ENCODE peak calls at places on chromosome 21, in six cellular contexts. A, H, Z, W, I and O are unnamed samples.
A peak's percentile ranks its signal among the peaks of the same experiment; 100 is the strongest.

GRCh38 chr21:35828161-35828560 is 232.2 kb downstream of the SETD4 start:
- DNase-seq in H (no peak), A (no peak), W (no peak), I (no peak), Z (no peak), O (no peak)

GRCh38 chr21:15441060-15441493 is 288.7 kb upstream of the USP25 start:
- DNase-seq in A (no peak), Z (no peak), I (no peak), H (peak; percentile 99), W (no peak), O (no peak)

GRCh38 chr21:36713746-36714145 is 14.8 kb downstream of the SIM2 start:
- DNase-seq in Z (no peak), A (no peak), I (no peak), W (no peak), H (no peak), O (no peak)

GRCh38 chr21:45128613-45129226 is 54.3 kb downstream of the ADARB1 start:
- DNase-seq in A (no peak), Z (peak; percentile 64), H (peak; percentile 59), I (no peak), W (no peak), O (no peak)

GRCh38 chr21:17513214-17514123 is 626 bp downstream of the CXADR start:
- DNase-seq in W (no peak), A (no peak), H (peak; percentile 16), Z (peak; percentile 67), I (peak; percentile 27), O (peak; percentile 25)

GRCh38 chr21:16308269-16308668 is 578.5 kb downstream of the USP25 start:
- DNase-seq in H (no peak), W (no peak), A (no peak), Z (no peak), I (no peak), O (no peak)

GRCh38 chr21:36936361-36937135 is 29.9 kb downstream of the HLCS start:
- DNase-seq in A (no peak), I (no peak), H (no peak), Z (no peak), W (no peak), O (no peak)

GRCh38 chr21:17348849-17349248 is 164.0 kb upstream of the CXADR start:
- DNase-seq in H (no peak), I (no peak), A (no peak), Z (no peak), W (no peak), O (no peak)

GRCh38 chr21:23020969-23021368 is 2022.8 kb downstream of the NCAM2 start:
- DNase-seq in W (no peak), I (no peak), A (no peak), H (no peak), Z (no peak), O (no peak)

GRCh38 chr21:30340714-30341573 is 3.5 kb upstream of the KRTAP27-1 start:
- DNase-seq in A (no peak), W (peak; percentile 30), H (peak; percentile 3), I (peak; percentile 1), Z (peak; percentile 63), O (no peak)

GRCh38 chr21:35565204-35565611 is 495.1 kb downstream of the SETD4 start:
- DNase-seq in Z (no peak), A (no peak), W (peak; percentile 42), H (no peak), I (no peak), O (no peak)

GRCh38 chr21:42682661-42683060 is 29.2 kb downstream of the PDE9A start:
- DNase-seq in A (no peak), Z (no peak), I (no peak), W (no peak), H (no peak), O (no peak)

GRCh38 chr21:36910581-36911307 is 55.7 kb downstream of the HLCS start:
- DNase-seq in W (no peak), Z (no peak), H (no peak), I (no peak), A (no peak), O (no peak)

GRCh38 chr21:26965091-26965566 is 1.8 kb downstream of the ADAMTS5 start:
- DNase-seq in Z (no peak), A (no peak), W (no peak), H (no peak), I (peak; percentile 2), O (no peak)

GRCh38 chr21:26965567-26966359 is 1.1 kb downstream of the ADAMTS5 start:
- DNase-seq in Z (peak; percentile 88), I (peak; percentile 6), A (no peak), H (no peak), W (no peak), O (no peak)

GRCh38 chr21:26966360-26966977 is 419 bp downstream of the ADAMTS5 start:
- DNase-seq in A (no peak), Z (peak; percentile 57), W (no peak), I (peak; percentile 1), H (no peak), O (no peak)

GRCh38 chr21:26964379-26964778 is 2.5 kb downstream of the ADAMTS5 start:
- DNase-seq in Z (no peak), A (no peak), I (no peak), W (no peak), H (no peak), O (no peak)

GRCh38 chr21:26966978-26967913 is at the start of gene ADAMTS5:
- DNase-seq in W (no peak), A (no peak), I (peak; percentile 7), H (no peak), Z (peak; percentile 69), O (no peak)
- TF ChIP-seq POLR2A in W (no peak), A (no peak), I (no peak), H (no peak), Z (no peak), O (no peak)

DNA sequence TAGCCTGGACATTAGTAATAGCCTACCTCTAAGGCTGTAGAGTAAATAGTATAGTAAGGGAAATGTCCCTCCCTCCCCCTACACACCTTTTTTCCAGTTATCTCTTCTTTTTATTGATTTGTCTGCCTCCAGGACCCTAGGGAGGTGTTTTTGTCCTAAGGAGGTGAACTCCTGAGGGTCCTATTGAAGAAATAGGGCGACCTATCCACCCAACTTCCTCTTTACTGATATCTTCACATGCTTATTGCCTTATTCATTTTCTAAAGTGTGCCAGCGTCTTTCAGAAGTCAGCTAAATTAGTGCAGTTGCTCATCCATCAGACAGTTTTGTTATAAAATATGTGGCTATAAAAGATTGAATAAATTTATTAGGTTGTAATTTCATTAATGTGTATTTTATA is 5.9 kb downstream of the BACH1 start:
- DNase-seq in I (no peak), W (no peak), A (no peak), Z (no peak), H (no peak), O (no peak)
- TF ChIP-seq TAF1 in I (no peak), W (no peak), A (no peak), Z (no peak), H (no peak), O (no peak)

DNA sequence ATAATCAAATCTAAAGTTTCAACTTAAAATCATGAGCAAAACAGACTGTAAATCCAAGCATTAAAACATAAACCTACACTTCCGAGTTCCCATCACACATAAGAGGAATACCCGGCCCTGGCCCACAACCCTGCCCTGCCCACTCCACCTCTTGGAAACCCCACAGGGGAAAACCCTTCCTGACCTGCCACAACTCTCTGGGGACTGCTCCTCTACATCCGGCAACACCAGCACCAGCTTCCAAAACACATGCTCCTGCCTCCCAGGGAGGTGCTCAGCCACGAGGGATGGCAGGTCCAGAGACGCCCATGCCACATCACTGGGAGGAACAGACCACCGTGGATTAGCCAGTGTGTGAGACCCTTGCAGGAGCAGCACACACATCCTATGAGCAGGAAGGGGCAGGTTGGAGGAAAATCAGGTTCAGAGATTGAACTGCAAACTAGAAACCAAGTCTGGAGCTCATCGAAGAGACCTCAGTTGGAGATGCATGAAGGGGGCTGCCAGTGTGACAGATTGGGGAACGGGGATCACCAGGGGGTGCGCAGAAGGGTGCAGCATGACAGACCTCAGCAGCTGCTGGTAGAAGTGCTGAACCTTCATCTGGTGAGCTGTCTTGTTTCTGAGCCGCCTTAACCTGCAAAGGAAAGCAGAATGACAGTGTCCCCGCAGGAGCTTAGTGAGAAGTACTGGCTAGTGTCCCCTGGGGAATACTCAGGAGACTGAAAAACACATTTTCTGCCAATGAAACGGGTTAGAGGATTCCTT is 25.8 kb upstream of the LSS start:
- DNase-seq in I (peak; percentile 45), H (no peak), A (peak; percentile 48), W (no peak), Z (no peak), O (no peak)
- TF ChIP-seq POLR2A in I (no peak), H (no peak), A (peak; percentile 52), W (no peak), Z (no peak), O (no peak)

GRCh38 chr21:41680444-41681335 is 86.2 kb downstream of the RIPK4 start:
- DNase-seq in W (no peak), H (no peak), Z (no peak), I (no peak), A (no peak), O (no peak)
- TF ChIP-seq TAF1 in W (no peak), H (no peak), Z (no peak), I (no peak), A (no peak), O (no peak)

GRCh38 chr21:39837861-39838359 is 29.3 kb upstream of the PCP4 start:
- DNase-seq in H (no peak), Z (no peak), A (no peak), I (no peak), W (no peak), O (no peak)
- TF ChIP-seq POLR2A in H (no peak), Z (no peak), A (no peak), I (no peak), W (no peak), O (no peak)

GRCh38 chr21:32064511-32064910 is 191.7 kb downstream of the HUNK start:
- DNase-seq in A (no peak), H (no peak), Z (no peak), W (no peak), I (no peak), O (no peak)

GRCh38 chr21:32062591-32063227 is 189.9 kb downstream of the HUNK start:
- DNase-seq in I (no peak), Z (no peak), H (no peak), A (no peak), W (no peak), O (no peak)

GRCh38 chr21:32070693-32071330 is 198.0 kb downstream of the HUNK start:
- DNase-seq in I (no peak), H (no peak), Z (no peak), A (no peak), W (no peak), O (no peak)

GRCh38 chr21:32061755-32062154 is 188.9 kb downstream of the HUNK start:
- DNase-seq in Z (no peak), A (no peak), H (no peak), I (no peak), W (no peak), O (no peak)

GRCh38 chr21:32065654-32066053 is 192.8 kb downstream of the HUNK start:
- DNase-seq in I (no peak), H (no peak), W (no peak), Z (no peak), A (no peak), O (no peak)
- TF ChIP-seq TAF1 in I (no peak), H (no peak), W (no peak), Z (no peak), A (no peak), O (no peak)